ENCODE peak calls at places on chromosome 3, in five cellular contexts. One of them, this sample, is unnamed. For H3K36me3, the result is how much of the 10 kb centered on the place peaks cover.

GRCh38 chr3:137938876-137939275 is 71.1 kb upstream of the CLDN18 start:
- DNase-seq in mesenchymal stem cell: no peak
- DNase-seq in left lung: no peak
- DNase-seq in neuronal stem cell: no peak
- DNase-seq in CD8-positive, alpha-beta T cell: no peak
- DNase-seq in this sample: no peak

GRCh38 chr3:50304601-50305000 is 1.2 kb upstream of the HYAL1 start:
- DNase-seq in left lung: no peak
- DNase-seq in mesenchymal stem cell: peak
- DNase-seq in neuronal stem cell: no peak
- DNase-seq in CD8-positive, alpha-beta T cell: no peak
- DNase-seq in this sample: no peak

GRCh38 chr3:181756645-181757044 is 44.9 kb downstream of the SOX2 start:
- DNase-seq in neuronal stem cell: peak
- DNase-seq in CD8-positive, alpha-beta T cell: no peak
- DNase-seq in mesenchymal stem cell: no peak
- DNase-seq in left lung: no peak
- DNase-seq in this sample: no peak

GRCh38 chr3:184874709-184875644 is 63.0 kb downstream of the VPS8 start:
- DNase-seq in left lung: no peak
- DNase-seq in neuronal stem cell: peak
- DNase-seq in mesenchymal stem cell: peak
- DNase-seq in CD8-positive, alpha-beta T cell: no peak
- DNase-seq in this sample: no peak

GRCh38 chr3:190303887-190304286 is 18.4 kb downstream of the CLDN1 start:
- DNase-seq in left lung: no peak
- DNase-seq in neuronal stem cell: no peak
- DNase-seq in mesenchymal stem cell: peak
- DNase-seq in CD8-positive, alpha-beta T cell: no peak
- DNase-seq in this sample: no peak

GRCh38 chr3:184590795-184591194 is 29.2 kb downstream of the EPHB3 start:
- DNase-seq in mesenchymal stem cell: no peak
- DNase-seq in CD8-positive, alpha-beta T cell: no peak
- DNase-seq in neuronal stem cell: no peak
- DNase-seq in left lung: peak
- DNase-seq in this sample: no peak

GRCh38 chr3:150761831-150762661 is 923 bp downstream of the SIAH2 start:
- DNase-seq in neuronal stem cell: peak
- DNase-seq in left lung: peak
- DNase-seq in mesenchymal stem cell: peak
- DNase-seq in CD8-positive, alpha-beta T cell: peak
- DNase-seq in this sample: peak

GRCh38 chr3:76122007-76122406 is 336.7 kb upstream of the ZNF717 start:
- DNase-seq in mesenchymal stem cell: peak
- DNase-seq in CD8-positive, alpha-beta T cell: no peak
- DNase-seq in left lung: no peak
- DNase-seq in neuronal stem cell: no peak
- DNase-seq in this sample: no peak

GRCh38 chr3:149016669-149017541 is 25.6 kb downstream of the GYG1 start:
- DNase-seq in left lung: no peak
- DNase-seq in CD8-positive, alpha-beta T cell: no peak
- DNase-seq in neuronal stem cell: no peak
- DNase-seq in mesenchymal stem cell: peak
- DNase-seq in this sample: no peak

DNA sequence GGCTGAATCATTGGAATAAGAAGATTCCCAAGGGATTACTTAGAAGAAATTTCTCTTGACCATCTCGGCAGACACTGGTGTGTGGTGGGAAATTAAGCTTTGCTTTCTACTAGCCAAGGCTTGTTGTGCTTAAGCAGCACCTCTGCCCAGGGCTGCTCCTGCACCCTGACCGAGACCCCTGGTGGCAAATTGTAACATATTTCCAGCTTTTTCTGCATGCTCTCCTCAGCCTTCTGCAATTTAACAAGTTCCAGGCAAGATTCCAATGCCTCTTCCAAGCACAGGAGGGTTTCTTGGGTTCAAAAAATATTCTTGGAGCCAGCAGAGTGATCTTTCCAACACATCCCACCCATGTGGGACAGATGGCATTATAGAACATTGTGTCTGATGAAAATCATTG is 210.5 kb downstream of the CLSTN2 start:
- DNase-seq in left lung: no peak
- DNase-seq in neuronal stem cell: no peak
- DNase-seq in CD8-positive, alpha-beta T cell: no peak
- DNase-seq in mesenchymal stem cell: no peak
- DNase-seq in this sample: no peak
- H3K36me3 ChIP-seq in left lung: under half
- H3K36me3 ChIP-seq in neuronal stem cell: under half
- H3K36me3 ChIP-seq in CD8-positive, alpha-beta T cell: under half
- H3K36me3 ChIP-seq in mesenchymal stem cell: under half
- H3K36me3 ChIP-seq in this sample: under half

GRCh38 chr3:119558528-119559339 is 680 bp downstream of the CD80 start:
- DNase-seq in left lung: no peak
- DNase-seq in CD8-positive, alpha-beta T cell: no peak
- DNase-seq in mesenchymal stem cell: no peak
- DNase-seq in neuronal stem cell: no peak
- DNase-seq in this sample: no peak
- H3K4me3 ChIP-seq in left lung: peak
- H3K4me3 ChIP-seq in CD8-positive, alpha-beta T cell: no peak
- H3K4me3 ChIP-seq in mesenchymal stem cell: no peak
- H3K4me3 ChIP-seq in neuronal stem cell: no peak
- H3K4me3 ChIP-seq in this sample: no peak

DNA sequence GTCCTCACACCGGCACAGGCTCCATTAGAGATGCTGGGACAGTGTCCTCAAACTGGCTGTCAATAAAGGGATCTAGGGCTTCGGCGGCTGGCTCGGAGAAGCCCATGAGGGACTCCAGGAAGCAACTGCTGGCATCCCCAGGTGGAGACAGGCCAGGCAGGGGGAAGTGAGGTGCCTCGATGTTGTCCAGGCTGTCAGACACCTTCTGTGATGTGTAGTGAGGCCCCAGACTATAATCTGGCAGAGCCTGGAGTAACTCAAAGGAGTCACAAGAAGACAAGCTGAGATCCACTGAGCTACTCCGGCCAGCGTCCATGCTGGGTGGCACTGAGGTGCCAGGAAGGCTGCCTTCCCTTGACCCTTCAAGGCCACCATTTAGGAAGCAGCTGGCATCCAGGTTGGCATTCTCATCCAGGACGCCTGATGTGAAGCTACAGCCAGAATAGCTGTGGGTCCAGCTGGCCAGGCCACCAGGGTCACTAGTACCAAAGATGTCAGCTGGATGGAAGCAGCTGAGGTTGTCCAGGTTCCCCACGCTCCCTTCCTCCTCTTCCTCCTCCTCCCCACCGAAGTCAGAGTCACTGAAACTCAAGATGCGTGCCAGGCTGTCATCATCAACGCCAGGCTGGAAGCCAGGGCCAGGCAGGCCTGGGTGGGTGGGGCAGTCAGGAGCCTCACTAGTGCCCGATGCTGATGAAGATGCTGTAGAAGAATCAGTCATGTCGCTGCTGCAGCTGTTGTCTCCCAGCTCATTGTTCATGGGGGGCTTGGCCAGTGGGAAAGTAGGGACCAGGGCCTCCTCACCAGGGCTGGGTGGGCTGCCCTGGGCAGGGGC is 10.1 kb downstream of the CSRNP1 start:
- DNase-seq in left lung: no peak
- DNase-seq in mesenchymal stem cell: no peak
- DNase-seq in CD8-positive, alpha-beta T cell: no peak
- DNase-seq in neuronal stem cell: no peak
- DNase-seq in this sample: no peak
- H3K36me3 ChIP-seq in left lung: half or more
- H3K36me3 ChIP-seq in mesenchymal stem cell: half or more
- H3K36me3 ChIP-seq in CD8-positive, alpha-beta T cell: under half
- H3K36me3 ChIP-seq in neuronal stem cell: under half
- H3K36me3 ChIP-seq in this sample: under half

GRCh38 chr3:88188436-88188835 is 38.7 kb downstream of the C3orf38 start:
- DNase-seq in mesenchymal stem cell: peak
- DNase-seq in left lung: no peak
- DNase-seq in CD8-positive, alpha-beta T cell: no peak
- DNase-seq in neuronal stem cell: no peak
- DNase-seq in this sample: no peak
- H3K4me3 ChIP-seq in mesenchymal stem cell: peak
- H3K4me3 ChIP-seq in left lung: no peak
- H3K4me3 ChIP-seq in CD8-positive, alpha-beta T cell: no peak
- H3K4me3 ChIP-seq in neuronal stem cell: no peak
- H3K4me3 ChIP-seq in this sample: no peak

This sample was measured in breast epithelium.